ENCODE peak calls at places on chromosomes 5 and 9, in four cellular contexts. W, Q, B and V are unnamed samples.

GRCh38 chr9:134228649-134229048 is 64.3 kb upstream of the RNU6ATAC start:
- DNase-seq in W (no peak), Q (no peak), B (no peak), V (no peak)

GRCh38 chr9:72538926-72539702 is 17.7 kb downstream of the TMC1 start:
- DNase-seq in W (peak; percentile 24), B (no peak), Q (no peak), V (no peak)

GRCh38 chr9:4116091-4116581 is 183.7 kb downstream of the GLIS3 start:
- DNase-seq in B (no peak), W (no peak), Q (no peak), V (no peak)

GRCh38 chr5:93257616-93258015 is 323.4 kb downstream of the NR2F1-AS1 start:
- DNase-seq in B (no peak), Q (no peak), W (no peak), V (no peak)

GRCh38 chr9:6545017-6545691 is 100.4 kb downstream of the GLDC start:
- DNase-seq in W (peak; percentile 80), B (no peak), Q (no peak), V (no peak)

GRCh38 chr9:96203867-96204412 is 98.0 kb downstream of the HSD17B3 start:
- DNase-seq in Q (no peak), W (no peak), B (no peak), V (no peak)

GRCh38 chr5:135318924-135319323 is 80.1 kb downstream of the MACROH2A1 start:
- DNase-seq in Q (peak; percentile 49), W (no peak), B (no peak), V (no peak)

GRCh38 chr9:71897573-71897972 is 13.4 kb downstream of the ABHD17B start:
- DNase-seq in B (no peak), Q (no peak), W (no peak), V (no peak)

GRCh38 chr9:129414377-129415021 is 206.4 kb downstream of the C9orf50 start:
- DNase-seq in Q (no peak), B (peak; percentile 24), W (no peak), V (peak; percentile 45)

GRCh38 chr5:14269395-14269794 is 126.3 kb downstream of the TRIO start:
- DNase-seq in Q (no peak), B (no peak), W (no peak), V (no peak)

GRCh38 chr9:16022228-16022627 is 469.4 kb downstream of the CCDC171 start:
- DNase-seq in W (no peak), Q (no peak), B (no peak), V (no peak)

DNA sequence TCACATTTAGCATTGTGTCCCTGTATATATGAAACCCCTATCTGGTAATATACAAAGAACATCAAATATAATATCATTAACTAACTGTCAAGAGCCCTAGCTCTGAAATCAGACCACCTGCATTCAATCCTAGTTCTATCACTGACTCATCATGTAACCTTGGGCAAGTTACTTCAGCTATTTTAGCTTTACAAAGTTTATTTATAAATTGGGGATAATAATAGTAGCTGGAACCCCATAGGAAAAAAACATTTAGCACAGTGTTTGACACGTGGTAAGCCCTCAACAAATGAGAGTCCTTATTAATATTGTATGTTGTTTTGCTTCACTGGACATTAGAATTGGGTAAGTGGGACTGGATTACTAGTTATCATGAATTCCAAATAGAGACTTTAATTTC is 157.5 kb downstream of the EBF1 start:
- DNase-seq in Q (no peak), B (no peak), W (peak; percentile 21), V (no peak)
- H3K27ac ChIP-seq in Q (no peak overlapping the region), B (no peak overlapping the region), W (peak overlapping the region; percentile 41), V (no peak overlapping the region)

GRCh38 chr9:110083866-110084265 is 124.1 kb downstream of the C9orf152 start:
- DNase-seq in B (no peak), Q (no peak), W (peak; percentile 69), V (no peak)
- H3K27ac ChIP-seq in B (no peak overlapping the region), Q (no peak overlapping the region), W (no peak overlapping the region), V (no peak overlapping the region)

GRCh38 chr5:74641014-74641777 is 668 bp upstream of the ENC1 start:
- DNase-seq in B (no peak), W (peak; percentile 81), Q (peak; percentile 90), V (peak; percentile 93)

GRCh38 chr5:74642543-74642863 is 2.0 kb upstream of the ENC1 start:
- DNase-seq in B (no peak), W (no peak), Q (no peak), V (no peak)

GRCh38 chr5:74640450-74641013 is at the start of gene ENC1:
- DNase-seq in W (peak; percentile 94), B (peak; percentile 34), Q (peak; percentile 95), V (peak; percentile 87)

GRCh38 chr5:74641778-74642542 is 1.4 kb upstream of the ENC1 start:
- DNase-seq in B (no peak), Q (no peak), W (peak; percentile 81), V (peak; percentile 52)

DNA sequence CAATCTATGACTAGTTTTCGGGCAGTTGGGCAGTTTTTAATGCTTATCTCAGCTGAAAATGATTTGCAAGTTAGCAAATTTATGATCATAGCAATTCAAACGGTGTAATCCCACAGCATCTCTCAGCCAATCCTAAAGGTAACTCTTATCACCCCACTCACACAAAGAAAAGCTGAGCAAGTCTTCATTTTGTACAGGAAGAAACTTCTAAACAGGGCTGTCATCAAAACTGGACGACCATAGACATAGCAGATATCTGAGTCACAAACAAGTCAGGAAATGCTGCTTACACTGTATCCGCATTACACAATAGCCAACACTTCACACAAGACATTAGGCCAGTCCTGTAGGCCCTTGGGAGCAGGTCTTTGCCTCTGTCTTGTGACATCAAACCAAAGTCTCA is 2.6 kb upstream of the ENC1 start:
- DNase-seq in Q (no peak), W (peak; percentile 98), B (no peak), V (no peak)
- H3K27ac ChIP-seq in Q (no peak overlapping the region), W (peak overlapping the region; percentile 67), B (no peak overlapping the region), V (no peak overlapping the region)

GRCh38 chr9:136108648-136109266 is 9.9 kb downstream of the TMEM250 start:
- DNase-seq in Q (no peak), B (no peak), W (no peak), V (no peak)
- H3K27ac ChIP-seq in Q (no peak overlapping the region), B (peak overlapping the region; percentile 77), W (no peak overlapping the region), V (peak overlapping the region; percentile 84)

DNA sequence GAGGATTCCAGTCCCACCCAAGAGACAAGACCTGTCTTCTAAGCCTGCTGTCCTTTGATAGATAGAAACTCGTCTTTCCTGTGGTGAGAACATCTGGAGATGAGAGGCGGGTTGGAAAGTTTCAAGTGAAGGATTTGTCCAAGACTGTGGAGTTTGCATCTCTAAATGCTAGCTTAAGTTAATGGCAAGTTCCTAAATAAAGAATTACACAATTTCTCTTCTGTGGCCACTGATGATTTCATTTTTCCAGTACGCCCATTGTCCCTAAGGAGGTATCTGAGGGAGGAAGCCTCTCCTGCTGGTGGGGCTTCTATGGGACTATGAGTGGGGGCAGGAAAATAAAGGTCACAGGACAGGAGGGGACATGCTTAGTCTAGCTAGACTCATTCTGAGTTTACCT is 53.7 kb upstream of the TRIM32 start:
- DNase-seq in W (no peak), Q (no peak), B (no peak), V (no peak)
- H3K27ac ChIP-seq in W (no peak overlapping the region), Q (no peak overlapping the region), B (no peak overlapping the region), V (no peak overlapping the region)

GRCh38 chr5:61466017-61466416 is 134.0 kb downstream of the ZSWIM6 start:
- DNase-seq in W (no peak), Q (no peak), B (no peak), V (no peak)

GRCh38 chr5:61464512-61464911 is 132.5 kb downstream of the ZSWIM6 start:
- DNase-seq in W (no peak), B (no peak), Q (no peak), V (no peak)

GRCh38 chr5:61460471-61460870 is 128.4 kb downstream of the ZSWIM6 start:
- DNase-seq in W (no peak), Q (no peak), B (no peak), V (no peak)

DNA sequence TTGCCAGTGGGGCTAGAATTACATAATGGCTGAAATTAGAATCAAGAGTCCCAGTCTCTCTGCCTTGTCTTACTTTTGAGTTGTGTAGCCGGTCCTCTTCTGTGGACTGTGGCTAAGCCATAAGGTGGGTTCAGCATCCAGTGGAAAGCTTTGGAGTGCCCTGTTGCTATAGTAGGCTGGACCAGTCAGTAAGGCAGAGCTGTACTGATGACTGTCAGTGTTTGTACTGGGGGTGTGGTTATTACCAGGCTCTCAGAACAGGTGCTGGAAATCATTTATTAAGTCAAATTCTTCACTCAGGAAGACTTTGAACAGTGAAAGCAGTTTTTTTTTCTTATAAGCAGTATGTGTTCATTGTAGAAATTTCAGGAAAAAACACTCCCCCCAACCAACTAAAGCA is 129.4 kb downstream of the ZSWIM6 start:
- DNase-seq in B (no peak), W (no peak), Q (no peak), V (no peak)
- H3K27ac ChIP-seq in B (no peak overlapping the region), W (no peak overlapping the region), Q (no peak overlapping the region), V (no peak overlapping the region)